ENCODE peak calls at places on chromosomes 12 and 14, in seven cellular contexts. C, Y, H, J, G, N and T are unnamed samples.

GRCh38 chr12:47889040-47889439 is 15.8 kb downstream of the VDR start:
- DNase-seq in C (no peak), Y (no peak), H (no peak), J (no peak), G (no peak), N (no peak), T (no peak)

GRCh38 chr12:75820848-75821578 is 210.6 kb downstream of the PHLDA1 start:
- DNase-seq in C (peak), Y (no peak), H (peak), J (no peak), G (no peak), N (no peak), T (peak)

GRCh38 chr12:14373202-14373601 is 7.7 kb downstream of the ATF7IP start:
- DNase-seq in C (peak), Y (no peak), H (peak), J (no peak), G (no peak), N (no peak), T (no peak)

GRCh38 chr12:101642115-101643067 is 47.6 kb downstream of the MYBPC1 start:
- DNase-seq in C (no peak), Y (no peak), H (no peak), J (no peak), G (peak), N (no peak), T (no peak)

GRCh38 chr12:91326043-91327027 is 143.7 kb upstream of the DCN start:
- DNase-seq in C (peak), Y (peak), H (peak), J (no peak), G (peak), N (peak), T (peak)

GRCh38 chr12:24363177-24363754 is 413.8 kb upstream of the SOX5 start:
- DNase-seq in C (no peak), Y (no peak), H (no peak), J (no peak), G (no peak), N (no peak), T (peak)

GRCh38 chr12:17802657-17803641 is 287.0 kb downstream of the RERGL start:
- DNase-seq in C (no peak), Y (no peak), H (no peak), J (no peak), G (peak), N (no peak), T (no peak)

GRCh38 chr12:107475900-107476299 is 209.7 kb upstream of the PWP1 start:
- DNase-seq in C (no peak), Y (no peak), H (no peak), J (no peak), G (no peak), N (no peak), T (no peak)

GRCh38 chr14:76461886-76462285 is 85.9 kb downstream of the ESRRB start:
- DNase-seq in C (no peak), Y (no peak), H (no peak), J (no peak), G (no peak), N (no peak), T (no peak)

GRCh38 chr12:123118397-123118945 is 32.4 kb downstream of the PITPNM2 start:
- DNase-seq in C (no peak), Y (no peak), H (no peak), J (no peak), G (no peak), N (no peak), T (no peak)

GRCh38 chr12:87924149-87924548 is 105.1 kb downstream of the C12orf50 start:
- DNase-seq in C (no peak), Y (no peak), H (no peak), J (no peak), G (no peak), N (no peak), T (no peak)

GRCh38 chr12:82968644-82969339 is 282.1 kb downstream of the TMTC2 start:
- DNase-seq in C (peak), Y (no peak), H (peak), J (no peak), G (no peak), N (no peak), T (no peak)

GRCh38 chr14:95097385-95097784 is 59.9 kb downstream of the DICER1 start:
- DNase-seq in C (peak), Y (no peak), H (no peak), J (no peak), G (no peak), N (no peak), T (no peak)